ENCODE peak calls at places on chromosomes 5 and 9, in six cellular contexts. W, U, X, O, J and Z are unnamed samples.
A peak's percentile ranks its signal among the peaks of the same experiment; 100 is the strongest.

GRCh38 chr9:16367605-16368424 is 502.7 kb downstream of the BNC2 start:
- DNase-seq in W (no peak), U (no peak), X (no peak), O (no peak), J (peak; percentile 70), Z (no peak)

GRCh38 chr9:79357620-79358019 is 214.1 kb upstream of the TLE4 start:
- DNase-seq in W (no peak), U (no peak), X (peak; percentile 33), O (no peak), J (no peak), Z (no peak)

GRCh38 chr5:91419571-91420537 is 36.7 kb upstream of the ARRDC3 start:
- DNase-seq in W (peak; percentile 52), U (peak; percentile 77), X (peak; percentile 66), O (no peak), J (peak; percentile 31), Z (no peak)

GRCh38 chr9:89171693-89172092 is 6.9 kb downstream of the SHC3 start:
- DNase-seq in W (no peak), U (no peak), X (no peak), O (peak; percentile 81), J (no peak), Z (no peak)

GRCh38 chr9:93960221-93960970 is 5.2 kb upstream of the BARX1 start:
- DNase-seq in W (no peak), U (peak; percentile 75), X (no peak), O (no peak), J (no peak), Z (no peak)

GRCh38 chr5:112738180-112738560 is 485 bp downstream of the APC start:
- DNase-seq in W (no peak), U (peak; percentile 48), X (no peak), O (no peak), J (peak; percentile 9), Z (no peak)

GRCh38 chr9:4793412-4794005 is 765 bp downstream of the RCL1 start:
- DNase-seq in W (no peak), U (no peak), X (no peak), O (no peak), J (no peak), Z (no peak)

GRCh38 chr5:172773481-172774469 is 2.8 kb upstream of the DUSP1 start:
- DNase-seq in W (no peak), U (no peak), X (no peak), O (no peak), J (peak; percentile 69), Z (no peak)

GRCh38 chr9:130980526-130980925 is 28.4 kb upstream of the LAMC3 start:
- DNase-seq in W (no peak), U (no peak), X (no peak), O (no peak), J (no peak), Z (no peak)

GRCh38 chr5:73591698-73592501 is 26.4 kb downstream of the UTP15 start:
- DNase-seq in W (no peak), U (no peak), X (no peak), O (no peak), J (peak; percentile 45), Z (no peak)

GRCh38 chr9:130196643-130197042 is 24.4 kb downstream of the NCS1 start:
- DNase-seq in W (no peak), U (no peak), X (no peak), O (no peak), J (no peak), Z (no peak)

GRCh38 chr9:96302021-96302420 is at the start of gene HSD17B3:
- DNase-seq in W (no peak), U (no peak), X (no peak), O (no peak), J (peak; percentile 27), Z (no peak)

GRCh38 chr5:123844873-123845272 is 332.9 kb downstream of the CSNK1G3 start:
- DNase-seq in W (no peak), U (no peak), X (no peak), O (no peak), J (peak; percentile 68), Z (no peak)

GRCh38 chr9:114364123-114364522 is 23.7 kb downstream of the AKNA start:
- DNase-seq in W (no peak), U (no peak), X (no peak), O (no peak), J (peak; percentile 91), Z (no peak)

GRCh38 chr5:169700611-169701010 is 63.5 kb downstream of the DOCK2 start:
- DNase-seq in W (no peak), U (no peak), X (no peak), O (no peak), J (no peak), Z (no peak)
- H3K36me3 ChIP-seq in W (peaks cover 78% of the 10 kb centered on the region), U (no peaks in the 10 kb centered on the region), X (no peaks in the 10 kb centered on the region), O (no peaks in the 10 kb centered on the region), J (no peaks in the 10 kb centered on the region), Z (no peaks in the 10 kb centered on the region)

GRCh38 chr5:150506571-150507282 is 1.2 kb upstream of the NDST1 start:
- DNase-seq in W (no peak), U (no peak), X (no peak), O (no peak), J (no peak), Z (no peak)
- H3K27ac ChIP-seq in W (no peak overlapping the region), U (peak overlapping the region; percentile 9), X (peak overlapping the region; percentile 56), O (peak overlapping the region; percentile 61), J (no peak overlapping the region), Z (peak overlapping the region; percentile 89)

GRCh38 chr5:107381189-107381856 is 289.4 kb downstream of the EFNA5 start:
- DNase-seq in W (no peak), U (no peak), X (no peak), O (no peak), J (peak; percentile 88), Z (no peak)

GRCh38 chr5:107384256-107384655 is 286.5 kb downstream of the EFNA5 start:
- DNase-seq in W (no peak), U (no peak), X (no peak), O (no peak), J (no peak), Z (no peak)

GRCh38 chr5:107380654-107381053 is 290.1 kb downstream of the EFNA5 start:
- DNase-seq in W (no peak), U (no peak), X (no peak), O (no peak), J (no peak), Z (no peak)

GRCh38 chr5:107385701-107386100 is 285.0 kb downstream of the EFNA5 start:
- DNase-seq in W (no peak), U (no peak), X (no peak), O (no peak), J (no peak), Z (no peak)

GRCh38 chr5:107383414-107383813 is 287.3 kb downstream of the EFNA5 start:
- DNase-seq in W (no peak), U (no peak), X (no peak), O (no peak), J (no peak), Z (no peak)
- H3K36me3 ChIP-seq in W (no peaks in the 10 kb centered on the region), U (no peaks in the 10 kb centered on the region), X (no peaks in the 10 kb centered on the region), O (no peaks in the 10 kb centered on the region), J (no peaks in the 10 kb centered on the region), Z (no peaks in the 10 kb centered on the region)

DNA sequence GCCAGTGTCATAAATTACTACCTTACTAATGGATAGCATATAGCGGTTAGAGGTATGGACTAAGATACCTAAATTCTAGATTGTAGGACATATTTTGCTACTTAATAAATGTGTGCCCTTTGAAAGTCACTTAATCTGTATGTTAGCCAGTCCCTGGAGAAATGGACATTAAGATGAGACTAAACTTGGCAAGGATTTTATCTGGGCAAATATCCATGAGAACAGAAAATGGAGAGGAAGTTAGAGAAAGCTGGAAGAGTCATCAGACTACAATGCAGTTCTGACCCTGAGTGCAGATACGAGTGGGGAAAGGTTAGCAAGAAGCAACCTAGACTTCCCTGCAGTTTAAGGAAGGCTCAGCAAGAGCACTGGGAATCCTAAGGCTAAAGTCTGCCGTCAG is 33.0 kb downstream of the TBCA start:
- DNase-seq in W (no peak), U (no peak), X (no peak), O (no peak), J (peak; percentile 56), Z (no peak)
- H3K27ac ChIP-seq in W (no peak overlapping the region), U (no peak overlapping the region), X (no peak overlapping the region), O (no peak overlapping the region), J (no peak overlapping the region), Z (no peak overlapping the region)

DNA sequence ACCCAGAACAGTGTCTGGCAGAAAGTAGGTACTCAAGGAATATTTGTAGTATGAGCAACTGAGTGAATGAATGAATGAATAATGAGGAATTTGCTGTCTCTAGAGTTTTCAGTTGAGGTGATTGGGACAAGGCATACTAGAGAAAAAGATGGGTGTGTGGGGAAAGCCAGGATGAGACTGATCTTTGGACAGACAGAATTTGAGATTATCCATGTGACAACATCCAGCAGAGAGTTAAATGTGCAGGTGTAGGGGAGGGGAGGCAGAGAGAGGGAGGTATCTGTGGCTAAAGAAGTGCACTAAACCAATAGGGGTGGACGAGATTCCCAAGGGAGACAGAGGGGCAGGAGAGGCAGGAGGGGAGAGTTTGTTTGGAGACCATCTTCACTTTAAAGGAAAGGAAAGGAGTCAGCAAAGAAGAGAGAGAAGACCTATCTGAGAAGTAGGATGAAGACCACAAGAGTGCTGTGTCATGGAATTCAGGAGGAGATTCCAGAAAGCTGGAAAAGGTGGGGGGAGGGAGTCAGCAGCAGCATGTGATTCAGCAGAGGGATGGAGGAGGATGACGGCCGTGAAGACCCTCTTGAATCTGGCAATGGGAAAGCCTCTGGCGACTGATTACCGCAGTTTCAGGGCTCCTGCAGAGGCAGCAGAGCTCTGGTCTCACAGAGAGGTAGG is 3.2 kb downstream of the CPLX2 start:
- DNase-seq in W (no peak), U (peak; percentile 17), X (no peak), O (no peak), J (no peak), Z (no peak)
- H3K36me3 ChIP-seq in W (no peaks in the 10 kb centered on the region), U (no peaks in the 10 kb centered on the region), X (no peaks in the 10 kb centered on the region), O (no peaks in the 10 kb centered on the region), J (no peaks in the 10 kb centered on the region), Z (no peaks in the 10 kb centered on the region)

DNA sequence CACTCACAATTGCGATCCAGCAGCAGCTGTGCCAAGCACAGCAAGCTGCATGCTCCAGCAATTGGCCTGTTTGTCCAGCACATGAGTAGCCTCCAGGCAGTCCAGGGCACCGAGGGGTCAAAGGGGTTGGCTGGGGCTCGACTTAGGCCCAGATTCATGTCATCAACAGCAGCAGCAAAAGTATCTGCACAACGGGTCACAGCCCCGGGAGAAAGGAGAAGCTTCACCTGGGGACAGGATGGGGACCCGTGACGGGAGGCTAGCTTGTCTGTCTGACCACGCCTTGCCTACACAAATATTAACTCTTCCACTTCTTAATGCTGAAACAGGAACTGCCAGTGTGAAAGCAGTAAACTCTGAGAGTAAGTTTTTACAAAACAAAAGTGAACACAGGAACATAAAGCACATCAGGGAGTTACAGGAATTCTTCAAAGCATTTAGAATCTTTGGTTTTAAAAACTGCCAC is 191.2 kb downstream of the PIK3R1 start:
- DNase-seq in W (no peak), U (no peak), X (no peak), O (no peak), J (no peak), Z (no peak)
- H3K27ac ChIP-seq in W (no peak overlapping the region), U (no peak overlapping the region), X (no peak overlapping the region), O (no peak overlapping the region), J (no peak overlapping the region), Z (no peak overlapping the region)

DNA sequence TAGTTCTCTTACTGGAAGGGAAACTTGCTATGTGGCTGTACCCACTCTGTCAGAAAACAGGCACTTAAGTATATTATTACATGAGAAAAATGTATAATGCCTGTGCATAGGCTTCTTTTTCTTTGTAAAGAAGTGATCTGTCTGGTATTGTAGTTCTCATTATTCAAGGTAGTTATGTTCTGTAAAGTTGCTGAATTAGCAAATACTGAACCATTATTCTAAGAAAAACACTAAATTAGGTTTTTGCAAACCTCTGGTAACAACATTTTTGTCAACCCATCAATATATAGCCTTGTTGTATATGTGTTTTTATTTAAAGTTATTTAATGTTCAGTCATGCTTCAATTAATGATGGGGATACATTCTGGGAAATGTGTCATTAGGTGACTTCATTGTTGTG is 8.8 kb downstream of the RAD17 start:
- DNase-seq in W (no peak), U (no peak), X (no peak), O (no peak), J (no peak), Z (no peak)
- H3K36me3 ChIP-seq in W (peaks cover 22% of the 10 kb centered on the region), U (peaks cover 27% of the 10 kb centered on the region), X (peaks cover 13% of the 10 kb centered on the region), O (peaks cover 87% of the 10 kb centered on the region), J (peaks cover 6% of the 10 kb centered on the region), Z (peaks cover 28% of the 10 kb centered on the region)